ENCODE peak calls at places on chromosomes 16 and 17, in six cellular contexts. Y is GM12878; Q is CD4-positive, alpha-beta memory T cell; J is endodermal cell; G is CD4-positive, CD25-positive, alpha-beta regulatory T cell; D is cardiac muscle cell. L is an unnamed sample. For H3K9me3, the result is how much of the 10 kb centered on the place peaks cover.

GRCh38 chr16:14325921-14326401 is 254.8 kb downstream of the MRTFB start:
- DNase-seq in Y (no peak), Q (no peak), J (no peak), G (no peak), D (peak), L (peak)

GRCh38 chr17:20721151-20721550 is 141.6 kb downstream of the CDRT15L2 start:
- DNase-seq in Y (no peak), Q (no peak), J (no peak), G (no peak), D (peak), L (no peak)

GRCh38 chr17:61754124-61754523 is 109.2 kb downstream of the BRIP1 start:
- DNase-seq in Y (no peak), Q (no peak), J (no peak), G (no peak), D (no peak), L (no peak)

GRCh38 chr17:50167371-50167770 is 1.6 kb downstream of the SGCA start:
- DNase-seq in Y (no peak), Q (no peak), J (no peak), G (no peak), D (no peak), L (no peak)

GRCh38 chr16:11025120-11025531 is 80.8 kb downstream of the CLEC16A start:
- DNase-seq in Y (peak), Q (no peak), J (no peak), G (peak), D (no peak), L (no peak)

GRCh38 chr17:43579570-43580140 is 33.5 kb upstream of the ETV4 start:
- DNase-seq in Y (no peak), Q (no peak), J (no peak), G (no peak), D (peak), L (no peak)

GRCh38 chr16:10949424-10949970 is 5.1 kb downstream of the CLEC16A start:
- DNase-seq in Y (peak), Q (peak), J (peak), G (peak), D (peak), L (peak)

GRCh38 chr17:17780941-17781590 is 55.7 kb downstream of the SREBF1 start:
- DNase-seq in Y (no peak), Q (no peak), J (peak), G (no peak), D (peak), L (peak)

GRCh38 chr17:83198366-83199341 is 119.2 kb downstream of the METRNL start:
- DNase-seq in Y (no peak), Q (no peak), J (no peak), G (no peak), D (no peak), L (no peak)

GRCh38 chr17:900336-900735 is 79.2 kb downstream of the NXN start:
- DNase-seq in Y (no peak), Q (no peak), J (peak), G (no peak), D (no peak), L (no peak)

GRCh38 chr17:1022278-1023024 is 25.5 kb downstream of the TIMM22 start:
- DNase-seq in Y (no peak), Q (no peak), J (no peak), G (no peak), D (no peak), L (no peak)

GRCh38 chr16:86231996-86232350 is 278.4 kb upstream of the FOXF1 start:
- DNase-seq in Y (no peak), Q (no peak), J (no peak), G (no peak), D (no peak), L (no peak)

GRCh38 chr16:69105501-69106361 is at the start of gene HAS3:
- DNase-seq in Y (no peak), Q (peak), J (peak), G (peak), D (peak), L (peak)

GRCh38 chr17:80381416-80381923 is 33.5 kb upstream of the ENDOV start:
- DNase-seq in Y (no peak), Q (no peak), J (no peak), G (no peak), D (no peak), L (no peak)

GRCh38 chr16:75567911-75568310 is 1.7 kb downstream of the GABARAPL2 start:
- DNase-seq in Y (no peak), Q (no peak), J (no peak), G (no peak), D (no peak), L (no peak)

GRCh38 chr16:75570351-75571104 is 4.3 kb downstream of the GABARAPL2 start:
- DNase-seq in Y (no peak), Q (no peak), J (no peak), G (no peak), D (no peak), L (no peak)

GRCh38 chr16:75576384-75576811 is 10.2 kb downstream of the GABARAPL2 start:
- DNase-seq in Y (no peak), Q (no peak), J (no peak), G (no peak), D (no peak), L (no peak)

GRCh38 chr16:75575976-75576375 is 9.8 kb downstream of the GABARAPL2 start:
- DNase-seq in Y (no peak), Q (no peak), J (no peak), G (no peak), D (no peak), L (no peak)

GRCh38 chr16:75572859-75573542 is 6.8 kb downstream of the GABARAPL2 start:
- DNase-seq in Y (no peak), Q (no peak), J (no peak), G (no peak), D (no peak), L (no peak)
- H3K4me3 ChIP-seq in Y (no peak), Q (no peak), J (no peak), G (no peak), D (no peak), L (no peak)

GRCh38 chr16:35144212-35144932 is 1685.0 kb downstream of the TP53TG3F start:
- DNase-seq in Y (no peak), Q (no peak), J (no peak), G (no peak), D (no peak), L (no peak)

GRCh38 chr16:35140293-35140986 is 1681.0 kb downstream of the TP53TG3F start:
- DNase-seq in Y (no peak), Q (no peak), J (no peak), G (no peak), D (no peak), L (no peak)

GRCh38 chr16:35142147-35142808 is 1682.9 kb downstream of the TP53TG3F start:
- DNase-seq in Y (no peak), Q (no peak), J (no peak), G (no peak), D (no peak), L (no peak)

GRCh38 chr16:35141303-35141702 is 1681.9 kb downstream of the TP53TG3F start:
- DNase-seq in Y (no peak), Q (no peak), J (no peak), G (no peak), D (no peak), L (no peak)

GRCh38 chr16:35142809-35143192 is 1683.4 kb downstream of the TP53TG3F start:
- DNase-seq in Y (no peak), Q (no peak), J (no peak), G (no peak), D (no peak), L (no peak)
- H3K9me3 ChIP-seq in Y (under half), Q (under half), J (half or more), G (under half), D (under half), L (under half)

GRCh38 chr16:87953308-87954208 is 2.3 kb downstream of the BANP start:
- DNase-seq in Y (no peak), Q (no peak), J (peak), G (no peak), D (no peak), L (no peak)

GRCh38 chr16:87951550-87952538 is 610 bp downstream of the BANP start:
- DNase-seq in Y (no peak), Q (no peak), J (peak), G (peak), D (peak), L (no peak)

GRCh38 chr16:87954361-87954760 is 3.1 kb downstream of the BANP start:
- DNase-seq in Y (no peak), Q (no peak), J (peak), G (no peak), D (no peak), L (no peak)

GRCh38 chr16:87950765-87951549 is at the start of gene BANP:
- DNase-seq in Y (peak), Q (peak), J (peak), G (peak), D (peak), L (peak)

DNA sequence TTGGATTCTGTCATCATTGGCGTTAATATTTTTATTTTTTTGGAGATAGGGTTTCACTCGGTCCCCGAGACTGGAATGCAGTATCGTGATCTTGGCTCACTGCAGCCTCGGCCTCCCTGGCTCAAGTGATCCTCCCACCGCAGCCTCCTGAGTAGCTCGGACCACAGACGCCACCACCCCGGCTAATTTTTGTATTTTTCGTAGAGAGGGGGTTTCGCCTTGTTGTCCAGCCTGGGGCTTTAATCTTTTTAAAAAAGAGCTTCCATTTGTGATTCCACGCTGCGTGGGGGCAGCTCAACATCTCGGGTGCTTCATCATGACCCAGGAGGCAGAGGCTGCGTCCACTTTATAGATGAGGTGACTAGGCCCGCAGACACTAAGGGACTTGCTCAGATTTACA is 1.5 kb downstream of the BANP start:
- DNase-seq in Y (no peak), Q (no peak), J (peak), G (no peak), D (no peak), L (no peak)
- H3K4me3 ChIP-seq in Y (peak), Q (peak), J (peak), G (peak), D (peak), L (peak)

DNA sequence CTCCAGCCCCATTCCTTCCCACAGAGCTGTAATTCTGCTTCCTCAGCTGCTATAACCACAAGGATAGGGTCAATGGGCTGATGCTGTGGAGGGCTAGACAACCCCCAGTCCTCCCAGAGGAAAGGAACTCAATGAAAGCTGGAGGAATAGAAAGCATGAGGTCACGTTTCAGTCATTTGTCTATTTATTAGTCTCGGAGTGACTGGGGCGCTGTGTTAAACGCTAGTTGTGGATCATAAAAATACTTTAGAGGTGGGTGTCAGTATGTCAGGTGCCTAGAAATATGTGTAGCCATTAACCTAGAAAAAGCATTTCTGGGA is 791 bp upstream of the CCL3L1 start:
- DNase-seq in Y (no peak), Q (no peak), J (peak), G (no peak), D (no peak), L (no peak)
- H3K9me3 ChIP-seq in Y (under half), Q (under half), J (under half), G (under half), D (under half), L (under half)

GRCh38 chr17:42422958-42423712 is at the start of gene CAVIN1:
- DNase-seq in Y (no peak), Q (no peak), J (peak), G (no peak), D (peak), L (peak)
- H3K4me3 ChIP-seq in Y (peak), Q (peak), J (peak), G (no peak), D (peak), L (peak)